ENCODE peak calls at places on chromosomes 4 and X, in ten cellular contexts. L is cardiac muscle cell, X is GM13976, E is GM03348, D is HTR-8/SVneo, N is naive B cell, C is fibroblast of lung, J is MCF 10A, W is non-pigmented ciliary epithelial cell, I is AG09319. Q is an unnamed sample.
A peak's percentile ranks its signal among the peaks of the same experiment; 100 is the strongest.

GRCh38 chr4:33722254-33722653 is 2522.1 kb downstream of the ARAP2 start:
- DNase-seq in W (peak; percentile 42), D (no peak), C (peak; percentile 18), J (no peak), I (no peak), L (peak; percentile 66), X (no peak), E (peak; percentile 36), N (no peak), Q (no peak)

GRCh38 chrX:11913001-11913400 is 155.0 kb downstream of the MSL3 start:
- DNase-seq in C (peak; percentile 16), X (no peak), L (peak; percentile 29), E (no peak), W (no peak), D (no peak), J (no peak), I (no peak), N (no peak), Q (no peak)

GRCh38 chr4:39046243-39046642 is 14.0 kb upstream of the TMEM156 start:
- DNase-seq in N (no peak), C (peak; percentile 69), D (no peak), I (no peak), W (no peak), E (no peak), J (peak; percentile 93), L (peak; percentile 43), X (no peak), Q (no peak)

GRCh38 chr4:72473434-72473900 is 95.6 kb downstream of the ADAMTS3 start:
- DNase-seq in D (no peak), N (no peak), X (no peak), E (no peak), I (no peak), C (no peak), J (peak; percentile 21), L (peak; percentile 23), W (no peak), Q (no peak)

GRCh38 chr4:23763559-23763958 is 126.3 kb downstream of the PPARGC1A start:
- DNase-seq in E (no peak), W (no peak), J (no peak), N (no peak), I (no peak), D (no peak), X (no peak), L (no peak), C (no peak), Q (no peak)

GRCh38 chrX:9414416-9414815 is 50.4 kb upstream of the TBL1X start:
- DNase-seq in D (no peak), C (no peak), X (no peak), E (no peak), I (no peak), W (no peak), L (no peak), N (no peak), J (no peak), Q (no peak)

GRCh38 chr4:169485791-169486742 is 126.3 kb downstream of the NEK1 start:
- DNase-seq in I (no peak), X (peak; percentile 52), J (peak; percentile 66), D (peak; percentile 51), N (peak; percentile 23), L (peak; percentile 73), E (peak; percentile 63), W (no peak), C (peak; percentile 55), Q (no peak)

GRCh38 chrX:150364347-150365050 is 1.4 kb downstream of the MAMLD1 start:
- DNase-seq in J (peak; percentile 26), L (peak; percentile 19), N (peak; percentile 55), C (peak; percentile 23), I (no peak), W (no peak), D (no peak), X (peak; percentile 33), E (peak; percentile 14), Q (no peak)

GRCh38 chr4:153486281-153487151 is 20.4 kb downstream of the TMEM131L start:
- DNase-seq in C (peak; percentile 95), J (peak; percentile 86), D (peak; percentile 72), L (peak; percentile 65), I (no peak), W (peak; percentile 93), N (no peak), E (peak; percentile 86), X (no peak), Q (peak; percentile 38)

GRCh38 chr4:142322996-142323395 is 523.1 kb downstream of the INPP4B start:
- DNase-seq in N (no peak), J (no peak), I (no peak), W (no peak), L (no peak), X (no peak), D (no peak), C (no peak), E (peak; percentile 8), Q (no peak)

GRCh38 chr4:73872331-73873108 is 3.3 kb downstream of the CXCL1 start:
- DNase-seq in N (no peak), D (no peak), J (peak; percentile 61), L (peak; percentile 61), C (no peak), W (no peak), E (no peak), X (no peak), I (no peak), Q (no peak)

GRCh38 chr4:24213936-24214335 is 324.1 kb upstream of the PPARGC1A start:
- DNase-seq in C (no peak), W (no peak), I (no peak), L (no peak), N (no peak), E (no peak), J (no peak), X (no peak), D (no peak), Q (no peak)

GRCh38 chr4:150256841-150257273 is 178.6 kb downstream of the DCLK2 start:
- DNase-seq in N (no peak), L (no peak), C (no peak), X (no peak), E (no peak), W (no peak), I (no peak), D (no peak), J (peak; percentile 36), Q (no peak)

GRCh38 chrX:133542476-133542875 is 127.2 kb upstream of the GPC4 start:
- DNase-seq in I (peak; percentile 0), D (no peak), C (no peak), X (no peak), J (no peak), W (no peak), E (peak; percentile 5), N (no peak), L (peak; percentile 38), Q (no peak)

GRCh38 chr4:113699772-113700171 is 61.8 kb downstream of the CAMK2D start:
- DNase-seq in C (peak; percentile 62), J (no peak), W (no peak), I (no peak), N (no peak), E (peak; percentile 16), D (no peak), L (no peak), X (no peak), Q (no peak)

GRCh38 chr4:1879491-1879890 is 8.3 kb downstream of the NSD2 start:
- DNase-seq in D (no peak), E (no peak), J (no peak), C (no peak), N (no peak), L (peak; percentile 18), X (no peak), W (no peak), I (no peak), Q (no peak)

GRCh38 chr4:16207409-16207808 is 18.9 kb downstream of the TAPT1 start:
- DNase-seq in X (no peak), L (no peak), J (no peak), I (no peak), N (no peak), C (no peak), E (no peak), W (no peak), D (no peak), Q (no peak)

GRCh38 chrX:31497086-31497485 is 425.2 kb upstream of the FTHL17 start:
- DNase-seq in X (no peak), J (peak; percentile 8), W (no peak), L (peak; percentile 48), D (no peak), C (peak; percentile 71), E (peak; percentile 29), I (no peak), N (no peak), Q (no peak)

GRCh38 chr4:161419822-161420221 is 744.0 kb downstream of the FSTL5 start:
- DNase-seq in W (no peak), D (peak; percentile 6), N (no peak), X (no peak), E (no peak), C (no peak), J (peak; percentile 8), L (no peak), I (no peak), Q (no peak)

GRCh38 chrX:40272786-40273185 is 175.0 kb upstream of the BCOR start:
- DNase-seq in L (no peak), I (no peak), D (no peak), E (no peak), J (no peak), X (no peak), N (no peak), C (no peak), W (no peak), Q (no peak)

GRCh38 chrX:72572248-72573157 is at the start of gene HDAC8:
- DNase-seq in E (peak; percentile 69), W (no peak), N (peak; percentile 44), I (peak; percentile 40), C (peak; percentile 84), X (peak; percentile 67), J (peak; percentile 75), D (peak; percentile 78), L (peak; percentile 89), Q (peak; percentile 61)

GRCh38 chrX:70001269-70001668 is 48.5 kb downstream of the AWAT2 start:
- DNase-seq in E (no peak), W (no peak), J (no peak), I (no peak), D (no peak), X (no peak), C (no peak), L (peak; percentile 89), N (no peak), Q (no peak)

GRCh38 chr4:85210353-85210752 is 243.9 kb upstream of the WDFY3 start:
- DNase-seq in D (no peak), C (no peak), J (peak; percentile 88), W (no peak), I (no peak), L (no peak), N (no peak), E (no peak), X (no peak), Q (no peak)

GRCh38 chrX:40262641-40263560 is 165.1 kb upstream of the BCOR start:
- DNase-seq in X (no peak), L (peak; percentile 69), D (peak; percentile 61), J (no peak), E (peak; percentile 83), I (no peak), W (no peak), N (no peak), C (peak; percentile 62), Q (no peak)

GRCh38 chr4:74418063-74418670 is 26.8 kb upstream of the AREG start:
- DNase-seq in J (peak; percentile 96), I (no peak), L (peak; percentile 91), C (peak; percentile 83), W (no peak), X (no peak), N (no peak), D (peak; percentile 7), E (peak; percentile 59), Q (no peak)

GRCh38 chr4:34464196-34464595 is 1780.1 kb downstream of the ARAP2 start:
- DNase-seq in X (no peak), W (no peak), N (no peak), I (no peak), J (no peak), L (no peak), D (no peak), C (no peak), E (no peak), Q (no peak)

GRCh38 chrX:43481601-43482000 is 174.5 kb upstream of the MAOA start:
- DNase-seq in N (no peak), I (no peak), W (no peak), E (no peak), D (no peak), L (no peak), J (no peak), X (no peak), C (no peak), Q (no peak)

GRCh38 chr4:37471971-37472370 is 214.2 kb downstream of the RELL1 start:
- DNase-seq in L (no peak), N (no peak), W (no peak), E (no peak), C (no peak), X (no peak), D (no peak), I (no peak), J (no peak), Q (peak; percentile 73)